ENCODE peak calls at places on chromosomes 16 and 17, in six cellular contexts. D, E, P, C, B and M are unnamed samples.

GRCh38 chr16:82621796-82622195 is 5.0 kb upstream of the CDH13 start:
- DNase-seq in P (no peak), C (no peak), E (no peak), B (peak; percentile 12), D (no peak), M (no peak)

GRCh38 chr17:75393523-75394331 is 11.8 kb downstream of the GRB2 start:
- DNase-seq in C (peak; percentile 95), D (peak; percentile 73), E (peak; percentile 99), B (peak; percentile 99), P (peak; percentile 98), M (peak; percentile 98)

GRCh38 chr16:86799367-86799766 is 221.0 kb downstream of the FOXL1 start:
- DNase-seq in B (no peak), E (no peak), P (no peak), D (no peak), C (no peak), M (no peak)

GRCh38 chr17:11564483-11565380 is 33.5 kb upstream of the DNAH9 start:
- DNase-seq in D (no peak), P (no peak), C (no peak), E (no peak), B (no peak), M (no peak)

GRCh38 chr17:81191646-81192045 is 25.6 kb upstream of the AATK start:
- DNase-seq in B (no peak), C (no peak), D (no peak), P (no peak), E (no peak), M (no peak)

GRCh38 chr17:65433592-65433991 is 127.9 kb downstream of the AXIN2 start:
- DNase-seq in D (no peak), P (no peak), B (no peak), C (no peak), E (no peak), M (no peak)

GRCh38 chr17:4947010-4947410 is 1.3 kb downstream of the PFN1 start:
- DNase-seq in C (no peak), B (peak; percentile 60), E (no peak), P (no peak), D (no peak), M (peak; percentile 55)

GRCh38 chr17:81239714-81240555 is 817 bp downstream of the NDUFAF8 start:
- DNase-seq in P (peak; percentile 86), E (peak; percentile 41), B (peak; percentile 39), D (peak; percentile 33), C (no peak), M (peak; percentile 50)

GRCh38 chr17:44349553-44350070 is 4.5 kb downstream of the GRN start:
- DNase-seq in B (no peak), C (no peak), D (no peak), P (peak; percentile 35), E (no peak), M (no peak)

GRCh38 chr16:67188798-67189197 is 1.1 kb downstream of the EXOC3L1 start:
- DNase-seq in C (no peak), E (no peak), P (no peak), D (no peak), B (no peak), M (no peak)

GRCh38 chr17:33151565-33151964 is 141.5 kb downstream of the ASIC2 start:
- DNase-seq in D (no peak), P (no peak), C (no peak), E (no peak), B (no peak), M (no peak)

GRCh38 chr17:82670661-82671060 is 22.4 kb upstream of the WDR45B start:
- DNase-seq in B (no peak), P (no peak), C (no peak), E (no peak), D (no peak), M (no peak)

GRCh38 chr17:55451758-55452468 is 30.3 kb upstream of the MMD start:
- DNase-seq in P (no peak), D (no peak), B (peak; percentile 58), E (no peak), C (no peak), M (no peak)

GRCh38 chr17:79557724-79558572 is 52.9 kb downstream of the RBFOX3 start:
- DNase-seq in D (no peak), C (no peak), E (no peak), P (no peak), B (no peak), M (no peak)

GRCh38 chr16:23148513-23149266 is 562 bp downstream of the USP31 start:
- DNase-seq in C (no peak), P (peak; percentile 73), D (peak; percentile 29), E (peak; percentile 76), B (peak; percentile 51), M (peak; percentile 72)

GRCh38 chr16:75263963-75264445 is 12.6 kb upstream of the BCAR1 start:
- DNase-seq in D (no peak), C (no peak), E (no peak), P (peak; percentile 29), B (peak; percentile 68), M (no peak)

GRCh38 chr16:81901483-81901882 is 109.8 kb downstream of the SDR42E1 start:
- DNase-seq in B (peak; percentile 22), D (no peak), C (no peak), P (no peak), E (no peak), M (no peak)

GRCh38 chr17:64682261-64683181 is 20.4 kb upstream of the SMURF2 start:
- DNase-seq in E (peak; percentile 79), P (no peak), D (no peak), C (no peak), B (peak; percentile 84), M (peak; percentile 70)

GRCh38 chr17:69853533-69854262 is 221.3 kb upstream of the KCNJ16 start:
- DNase-seq in D (no peak), B (peak; percentile 45), E (no peak), C (no peak), P (no peak), M (no peak)

GRCh38 chr17:34178047-34178446 is 77.0 kb upstream of the CCL2 start:
- DNase-seq in C (no peak), D (no peak), P (peak; percentile 66), B (peak; percentile 25), E (no peak), M (peak; percentile 15)

GRCh38 chr16:8590811-8591210 is 500 bp upstream of the TMEM114 start:
- DNase-seq in C (no peak), E (no peak), D (no peak), B (no peak), P (no peak), M (no peak)

GRCh38 chr17:30290696-30291570 is 811 bp downstream of the BLMH start:
- DNase-seq in E (peak; percentile 52), D (peak; percentile 7), P (peak; percentile 67), B (peak; percentile 42), C (no peak), M (peak; percentile 62)

GRCh38 chr17:70613681-70614080 is 444.3 kb downstream of the KCNJ2 start:
- DNase-seq in D (no peak), P (no peak), C (no peak), B (no peak), E (no peak), M (no peak)

GRCh38 chr17:57068222-57068658 is 16.8 kb upstream of the AKAP1 start:
- DNase-seq in C (no peak), D (no peak), P (peak; percentile 65), B (no peak), E (no peak), M (no peak)

GRCh38 chr16:80527297-80527696 is 13.5 kb upstream of the DYNLRB2 start:
- DNase-seq in C (peak; percentile 8), D (peak; percentile 18), E (peak; percentile 63), P (peak; percentile 66), B (peak; percentile 48), M (peak; percentile 26)

GRCh38 chr16:74740795-74741304 is 33.8 kb downstream of the FA2H start:
- DNase-seq in D (no peak), C (peak; percentile 75), P (peak; percentile 52), B (peak; percentile 36), E (no peak), M (no peak)

GRCh38 chr16:22189473-22190168 is 16.5 kb upstream of the EEF2K start:
- DNase-seq in P (no peak), B (peak; percentile 38), E (peak; percentile 46), C (no peak), D (peak; percentile 78), M (no peak)

GRCh38 chr17:32626371-32626770 is 139.6 kb downstream of the CDK5R1 start:
- DNase-seq in P (no peak), B (no peak), E (no peak), C (no peak), D (no peak), M (no peak)

GRCh38 chr17:7858487-7858832 is 657 bp downstream of the CYB5D1 start:
- DNase-seq in D (no peak), B (peak; percentile 64), C (no peak), P (peak; percentile 80), E (peak; percentile 77), M (peak; percentile 87)

GRCh38 chr17:77842148-77842905 is 116.2 kb upstream of the TNRC6C start:
- DNase-seq in E (peak; percentile 36), B (peak; percentile 62), D (no peak), C (no peak), P (no peak), M (no peak)